ENCODE peak calls at places on chromosomes 3 and 15, in ten cellular contexts. L is heart right ventricle, T is A673, A is stomach, G is fibroblast of lung, S is IMR-90, K is WTC11, D is cardiac fibroblast, X is NB4, P is breast epithelium. Y is an unnamed sample.

GRCh38 chr3:105523496-105523895 is 156.8 kb downstream of the ALCAM start:
- DNase-seq in L (no peak), T (no peak), A (no peak), G (peak), S (peak), K (no peak), D (peak), X (no peak), P (no peak), Y (no peak)

GRCh38 chr3:10347648-10348403 is 26.9 kb upstream of the SEC13 start:
- DNase-seq in L (no peak), T (no peak), A (no peak), G (no peak), S (no peak), K (no peak), D (no peak), X (no peak), P (no peak), Y (no peak)

GRCh38 chr3:190786898-190787297 is 75.6 kb downstream of the GMNC start:
- DNase-seq in L (no peak), T (no peak), A (no peak), G (no peak), S (no peak), K (no peak), D (no peak), X (no peak), P (no peak), Y (no peak)

GRCh38 chr3:122332551-122332950 is 7.5 kb downstream of the CSTA start:
- DNase-seq in L (no peak), T (no peak), A (no peak), G (no peak), S (no peak), K (no peak), D (no peak), X (no peak), P (no peak), Y (no peak)

GRCh38 chr3:155352900-155353490 is 59.5 kb upstream of the STRIT1 start:
- DNase-seq in L (no peak), T (peak), A (no peak), G (peak), S (peak), K (no peak), D (peak), X (peak), P (no peak), Y (no peak)

GRCh38 chr3:23004971-23005370 is 198.2 kb upstream of the UBE2E2 start:
- DNase-seq in L (no peak), T (no peak), A (no peak), G (peak), S (peak), K (no peak), D (peak), X (no peak), P (no peak), Y (no peak)

GRCh38 chr15:58715266-58715917 is 34.1 kb downstream of the ADAM10 start:
- DNase-seq in L (no peak), T (no peak), A (no peak), G (no peak), S (no peak), K (no peak), D (no peak), X (no peak), P (no peak), Y (no peak)

GRCh38 chr3:12194209-12194608 is 35.5 kb upstream of the TIMP4 start:
- DNase-seq in L (no peak), T (peak), A (no peak), G (peak), S (peak), K (no peak), D (peak), X (peak), P (no peak), Y (no peak)

GRCh38 chr3:165749817-165750216 is 87.4 kb downstream of the BCHE start:
- DNase-seq in L (no peak), T (no peak), A (no peak), G (no peak), S (no peak), K (no peak), D (peak), X (no peak), P (no peak), Y (no peak)

GRCh38 chr3:98945006-98945626 is 43.6 kb upstream of the DCBLD2 start:
- DNase-seq in L (no peak), T (peak), A (no peak), G (no peak), S (peak), K (no peak), D (peak), X (no peak), P (no peak), Y (no peak)

GRCh38 chr15:69501456-69501855 is 48.8 kb downstream of the RPLP1 start:
- DNase-seq in L (no peak), T (no peak), A (no peak), G (no peak), S (no peak), K (no peak), D (no peak), X (no peak), P (peak), Y (peak)

GRCh38 chr15:62952969-62953368 is 89.6 kb upstream of the TPM1 start:
- DNase-seq in L (no peak), T (no peak), A (no peak), G (no peak), S (no peak), K (peak), D (no peak), X (no peak), P (no peak), Y (peak)

GRCh38 chr15:47246317-47246716 is 471.0 kb upstream of the SEMA6D start:
- DNase-seq in L (no peak), T (no peak), A (no peak), G (no peak), S (peak), K (no peak), D (no peak), X (no peak), P (no peak), Y (no peak)

GRCh38 chr3:30667250-30667585 is 60.8 kb downstream of the TGFBR2 start:
- DNase-seq in L (no peak), T (peak), A (no peak), G (no peak), S (no peak), K (no peak), D (no peak), X (peak), P (no peak), Y (no peak)

GRCh38 chr3:47324278-47324865 is 41.6 kb downstream of the KLHL18 start:
- DNase-seq in L (no peak), T (peak), A (peak), G (peak), S (peak), K (peak), D (peak), X (peak), P (peak), Y (peak)

GRCh38 chr15:47485419-47485818 is 231.9 kb upstream of the SEMA6D start:
- DNase-seq in L (no peak), T (no peak), A (no peak), G (peak), S (peak), K (no peak), D (no peak), X (no peak), P (no peak), Y (no peak)

GRCh38 chr3:138686771-138687221 is 78.2 kb downstream of the FAIM start:
- DNase-seq in L (no peak), T (peak), A (no peak), G (peak), S (peak), K (no peak), D (peak), X (peak), P (no peak), Y (no peak)

GRCh38 chr3:16509721-16510619 is 3.5 kb downstream of the RFTN1 start:
- DNase-seq in L (no peak), T (no peak), A (no peak), G (no peak), S (no peak), K (no peak), D (no peak), X (no peak), P (no peak), Y (no peak)

GRCh38 chr15:61256231-61256630 is 27.1 kb upstream of the RORA start:
- DNase-seq in L (no peak), T (no peak), A (no peak), G (peak), S (no peak), K (no peak), D (peak), X (no peak), P (no peak), Y (no peak)

GRCh38 chr15:99996667-99997066 is 263.4 kb upstream of the LYSMD4 start:
- DNase-seq in L (no peak), T (no peak), A (no peak), G (no peak), S (no peak), K (no peak), D (no peak), X (no peak), P (no peak), Y (no peak)

GRCh38 chr3:38084019-38084968 is 45.3 kb downstream of the DLEC1 start:
- DNase-seq in L (no peak), T (peak), A (no peak), G (peak), S (peak), K (no peak), D (peak), X (peak), P (no peak), Y (no peak)

GRCh38 chr3:115146032-115146417 is 1.1 kb downstream of the ZBTB20 start:
- DNase-seq in L (no peak), T (peak), A (peak), G (peak), S (peak), K (no peak), D (peak), X (peak), P (peak), Y (no peak)

GRCh38 chr3:61358364-61358763 is 107.1 kb upstream of the FHIT start:
- DNase-seq in L (peak), T (no peak), A (peak), G (peak), S (no peak), K (no peak), D (no peak), X (no peak), P (peak), Y (no peak)

GRCh38 chr3:4508048-4508981 is 15.2 kb downstream of the ITPR1 start:
- DNase-seq in L (no peak), T (no peak), A (no peak), G (no peak), S (no peak), K (no peak), D (no peak), X (no peak), P (no peak), Y (no peak)

GRCh38 chr15:27989838-27990237 is 109.3 kb downstream of the OCA2 start:
- DNase-seq in L (no peak), T (no peak), A (no peak), G (no peak), S (no peak), K (no peak), D (no peak), X (no peak), P (no peak), Y (no peak)

GRCh38 chr15:56759450-56759845 is 26.1 kb upstream of the ZNF280D start:
- DNase-seq in L (peak), T (peak), A (peak), G (peak), S (peak), K (no peak), D (peak), X (no peak), P (peak), Y (no peak)

GRCh38 chr3:64518950-64519349 is 168.8 kb downstream of the ADAMTS9 start:
- DNase-seq in L (no peak), T (no peak), A (no peak), G (no peak), S (peak), K (no peak), D (peak), X (no peak), P (no peak), Y (no peak)

GRCh38 chr3:115885621-115886020 is 262.3 kb downstream of the GAP43 start:
- DNase-seq in L (no peak), T (peak), A (no peak), G (peak), S (peak), K (peak), D (peak), X (peak), P (no peak), Y (no peak)

GRCh38 chr3:166663194-166663593 is 716.9 kb downstream of the ZBBX start:
- DNase-seq in L (no peak), T (no peak), A (no peak), G (no peak), S (no peak), K (no peak), D (peak), X (no peak), P (no peak), Y (no peak)

GRCh38 chr3:162072656-162073055 is 576.0 kb downstream of the OTOL1 start:
- DNase-seq in L (no peak), T (no peak), A (no peak), G (no peak), S (no peak), K (no peak), D (no peak), X (no peak), P (no peak), Y (no peak)

GRCh38 chr15:81157195-81157938 is 23.3 kb downstream of the CFAP161 start:
- DNase-seq in L (no peak), T (no peak), A (no peak), G (peak), S (peak), K (no peak), D (peak), X (no peak), P (peak), Y (no peak)

GRCh38 chr15:85500729-85501128 is 120.3 kb downstream of the AKAP13 start:
- DNase-seq in L (no peak), T (no peak), A (no peak), G (no peak), S (peak), K (no peak), D (peak), X (no peak), P (no peak), Y (no peak)

GRCh38 chr3:141941093-141941492 is 64.7 kb downstream of the ATP1B3 start:
- DNase-seq in L (no peak), T (no peak), A (no peak), G (no peak), S (no peak), K (no peak), D (no peak), X (no peak), P (no peak), Y (no peak)

GRCh38 chr3:45978348-45978747 is 17.3 kb downstream of the FYCO1 start:
- DNase-seq in L (no peak), T (no peak), A (peak), G (no peak), S (no peak), K (no peak), D (no peak), X (no peak), P (peak), Y (no peak)

GRCh38 chr15:72098076-72098475 is 19.9 kb downstream of the MYO9A start:
- DNase-seq in L (no peak), T (no peak), A (no peak), G (no peak), S (no peak), K (no peak), D (no peak), X (no peak), P (no peak), Y (no peak)

GRCh38 chr15:58282060-58282708 is 144.0 kb downstream of the AQP9 start:
- DNase-seq in L (no peak), T (no peak), A (no peak), G (peak), S (no peak), K (no peak), D (no peak), X (peak), P (no peak), Y (no peak)

GRCh38 chr15:28014623-28015200 is 84.4 kb downstream of the OCA2 start:
- DNase-seq in L (no peak), T (no peak), A (no peak), G (no peak), S (no peak), K (no peak), D (no peak), X (no peak), P (no peak), Y (no peak)

GRCh38 chr3:53252105-53252946 is 3.5 kb downstream of the TKT start:
- DNase-seq in L (no peak), T (no peak), A (no peak), G (peak), S (no peak), K (peak), D (peak), X (peak), P (no peak), Y (no peak)
- TF ChIP-seq CTCF in L (no peak), T (no peak), A (no peak), G (no peak), S (no peak), K (no peak), D (no peak), X (no peak), P (no peak), Y (no peak)

DNA sequence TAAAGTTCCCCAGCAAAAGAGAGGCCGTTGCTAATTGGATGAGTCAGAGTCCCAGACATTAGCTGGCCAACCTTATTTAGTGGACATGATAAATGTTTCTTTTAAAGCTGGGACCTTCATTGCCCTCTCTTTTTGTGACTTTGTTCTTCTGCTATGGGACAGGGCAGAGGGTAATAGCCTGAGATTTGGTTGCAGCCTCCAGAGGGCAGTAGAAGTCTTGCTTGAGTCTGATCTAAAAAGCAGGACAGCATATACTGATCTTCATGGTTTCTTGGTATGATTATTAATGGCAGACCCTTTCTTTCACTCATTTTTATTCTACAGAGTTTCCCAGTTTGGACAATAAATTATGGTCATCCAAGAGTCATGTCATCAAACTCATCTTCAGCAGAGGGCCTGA is 25.1 kb upstream of the ZKSCAN7 start:
- DNase-seq in L (no peak), T (no peak), A (no peak), G (peak), S (peak), K (peak), D (peak), X (peak), P (no peak), Y (no peak)
- TF ChIP-seq CTCF in L (peak), T (peak), A (no peak), G (peak), S (peak), K (no peak), D (peak), X (peak), P (no peak), Y (peak)

GRCh38 chr15:25933456-25934158 is 70.5 kb upstream of the ATP10A start:
- DNase-seq in L (peak), T (peak), A (peak), G (peak), S (peak), K (peak), D (peak), X (peak), P (peak), Y (peak)
- TF ChIP-seq CTCF in L (peak), T (peak), A (peak), G (peak), S (peak), K (peak), D (peak), X (peak), P (peak), Y (peak)

GRCh38 chr3:101131767-101132166 is 138.5 kb upstream of the ABI3BP start:
- DNase-seq in L (no peak), T (peak), A (no peak), G (no peak), S (no peak), K (no peak), D (no peak), X (peak), P (no peak), Y (no peak)
- TF ChIP-seq CTCF in L (no peak), T (peak), A (no peak), G (peak), S (no peak), K (no peak), D (peak), X (peak), P (no peak), Y (no peak)

GRCh38 chr3:186093271-186093900 is 15.5 kb downstream of the ETV5 start:
- DNase-seq in L (no peak), T (no peak), A (no peak), G (no peak), S (no peak), K (no peak), D (no peak), X (peak), P (no peak), Y (no peak)
- TF ChIP-seq CTCF in L (no peak), T (peak), A (no peak), G (no peak), S (peak), K (no peak), D (no peak), X (no peak), P (no peak), Y (no peak)

GRCh38 chr15:34621675-34622074 is 38.2 kb upstream of the GOLGA8B start:
- DNase-seq in L (no peak), T (peak), A (no peak), G (peak), S (peak), K (no peak), D (peak), X (no peak), P (no peak), Y (no peak)
- TF ChIP-seq CTCF in L (peak), T (peak), A (no peak), G (peak), S (peak), K (no peak), D (peak), X (no peak), P (no peak), Y (peak)

GRCh38 chr3:20125289-20125688 is 60.7 kb downstream of the SGO1 start:
- DNase-seq in L (no peak), T (no peak), A (no peak), G (no peak), S (no peak), K (no peak), D (no peak), X (no peak), P (no peak), Y (no peak)

GRCh38 chr3:20128378-20128777 is 57.6 kb downstream of the SGO1 start:
- DNase-seq in L (no peak), T (no peak), A (no peak), G (no peak), S (no peak), K (no peak), D (no peak), X (no peak), P (no peak), Y (no peak)

GRCh38 chr3:20125912-20126311 is 60.1 kb downstream of the SGO1 start:
- DNase-seq in L (no peak), T (no peak), A (no peak), G (no peak), S (no peak), K (no peak), D (no peak), X (peak), P (no peak), Y (no peak)

GRCh38 chr3:20130122-20130521 is 55.9 kb downstream of the SGO1 start:
- DNase-seq in L (no peak), T (no peak), A (no peak), G (no peak), S (no peak), K (no peak), D (no peak), X (no peak), P (no peak), Y (no peak)
- TF ChIP-seq CTCF in L (peak), T (peak), A (no peak), G (no peak), S (no peak), K (no peak), D (no peak), X (no peak), P (no peak), Y (no peak)